ENCODE peak calls at places on chromosomes 7 and 10, in nine cellular contexts. D is WERI-Rb-1, V is GM12864, E is AG10803, T is HCT116, K is epithelial cell of esophagus, Y is SK-N-SH, I is endodermal cell, A is Panc1. P is an unnamed sample.

GRCh38 chr10:116561026-116561425 is 15.3 kb downstream of the PNLIP start:
- DNase-seq in T (no peak), I (no peak), D (no peak), A (no peak), E (no peak), Y (no peak), K (peak), V (no peak), P (no peak)

GRCh38 chr7:117993377-117994003 is 120.2 kb upstream of the CTTNBP2 start:
- DNase-seq in K (peak), D (peak), A (peak), T (peak), V (no peak), I (peak), Y (peak), E (no peak), P (peak)

GRCh38 chr7:44608916-44609648 is 2.7 kb downstream of the OGDH start:
- DNase-seq in D (no peak), A (no peak), K (peak), V (no peak), I (no peak), T (no peak), E (peak), Y (no peak), P (no peak)

GRCh38 chr7:21642422-21642821 is 99.6 kb downstream of the DNAH11 start:
- DNase-seq in Y (no peak), A (no peak), D (no peak), T (no peak), I (peak), K (no peak), V (no peak), E (no peak), P (no peak)

GRCh38 chr7:135385209-135385608 is 124.7 kb downstream of the CNOT4 start:
- DNase-seq in K (peak), V (no peak), E (peak), D (no peak), A (no peak), Y (no peak), T (no peak), I (no peak), P (peak)

GRCh38 chr10:23099816-23100215 is 4.4 kb downstream of the MSRB2 start:
- DNase-seq in K (peak), I (no peak), V (no peak), A (no peak), T (no peak), Y (no peak), D (no peak), E (no peak), P (no peak)

GRCh38 chr10:132737390-132738048 is 48.4 kb downstream of the NKX6-2 start:
- DNase-seq in A (no peak), V (no peak), T (no peak), D (no peak), K (no peak), E (no peak), I (no peak), Y (no peak), P (no peak)

GRCh38 chr7:121301441-121302213 is 27.2 kb upstream of the WNT16 start:
- DNase-seq in I (no peak), T (no peak), A (peak), Y (no peak), E (no peak), K (peak), D (no peak), V (no peak), P (no peak)

GRCh38 chr7:47581442-47581820 is 480 bp downstream of the TNS3 start:
- DNase-seq in E (no peak), D (no peak), T (no peak), A (no peak), K (no peak), Y (peak), V (no peak), I (peak), P (no peak)

GRCh38 chr7:156106107-156106426 is 293.8 kb upstream of the SHH start:
- DNase-seq in V (no peak), K (no peak), A (no peak), T (no peak), Y (no peak), E (no peak), I (no peak), D (no peak), P (no peak)

GRCh38 chr7:110448918-110449317 is 642.0 kb upstream of the LRRN3 start:
- DNase-seq in T (no peak), V (no peak), A (no peak), D (no peak), Y (no peak), I (no peak), E (no peak), K (no peak), P (no peak)

GRCh38 chr7:64890761-64891666 is 12.1 kb upstream of the ZNF273 start:
- DNase-seq in Y (no peak), I (peak), E (peak), T (no peak), A (no peak), D (no peak), K (peak), V (no peak), P (no peak)

GRCh38 chr7:129670636-129671035 is 59.1 kb downstream of the NRF1 start:
- DNase-seq in V (no peak), K (no peak), I (no peak), Y (no peak), A (no peak), T (no peak), E (peak), D (no peak), P (no peak)

GRCh38 chr10:42691361-42692120 is 53.2 kb upstream of the ZNF33B start:
- DNase-seq in I (no peak), A (no peak), V (no peak), D (no peak), T (no peak), Y (peak), E (no peak), K (no peak), P (no peak)

GRCh38 chr7:1564603-1565022 is 5.2 kb downstream of the PSMG3 start:
- DNase-seq in Y (no peak), D (no peak), T (no peak), V (no peak), A (no peak), E (peak), I (no peak), K (peak), P (no peak)

GRCh38 chr10:119734396-119735332 is 8.8 kb downstream of the INPP5F start:
- DNase-seq in K (peak), Y (no peak), E (peak), V (no peak), I (no peak), D (no peak), A (no peak), T (peak), P (no peak)

GRCh38 chr7:35776686-35777085 is 24.2 kb upstream of the SEPTIN7 start:
- DNase-seq in I (no peak), T (no peak), A (no peak), Y (no peak), K (no peak), D (no peak), E (no peak), V (no peak), P (no peak)

GRCh38 chr7:95630702-95631458 is 34.6 kb upstream of the PDK4 start:
- DNase-seq in I (no peak), K (no peak), T (no peak), Y (no peak), E (peak), A (no peak), V (no peak), D (no peak), P (peak)

GRCh38 chr7:30285067-30285530 is 702 bp downstream of the ZNRF2 start:
- DNase-seq in D (no peak), T (no peak), V (no peak), Y (peak), A (no peak), E (peak), K (peak), I (peak), P (no peak)

GRCh38 chr10:72274213-72274729 is 547 bp downstream of the DDIT4 start:
- DNase-seq in D (peak), E (no peak), A (no peak), Y (peak), V (no peak), K (no peak), I (no peak), T (no peak), P (no peak)

GRCh38 chr10:97796651-97797050 is 24.9 kb upstream of the SFRP5 start:
- DNase-seq in T (no peak), E (no peak), Y (no peak), K (no peak), I (no peak), D (no peak), A (no peak), V (no peak), P (no peak)

GRCh38 chr10:118042336-118042735 is 4.4 kb downstream of the RAB11FIP2 start:
- DNase-seq in K (no peak), V (no peak), A (no peak), E (peak), D (no peak), T (no peak), I (no peak), Y (peak), P (no peak)

GRCh38 chr7:107045195-107045960 is 873 bp downstream of the PRKAR2B start:
- DNase-seq in I (peak), V (no peak), K (no peak), T (no peak), Y (peak), D (no peak), A (no peak), E (no peak), P (no peak)

GRCh38 chr10:18221123-18221522 is 80.9 kb downstream of the CACNB2 start:
- DNase-seq in T (no peak), I (no peak), A (no peak), E (peak), D (no peak), Y (no peak), K (no peak), V (no peak), P (no peak)

GRCh38 chr10:129193148-129193547 is 273.9 kb upstream of the MGMT start:
- DNase-seq in T (no peak), A (no peak), V (no peak), I (no peak), Y (no peak), K (peak), E (no peak), D (no peak), P (no peak)

GRCh38 chr10:13296476-13296875 is 3.4 kb downstream of the PHYH start:
- DNase-seq in T (no peak), V (no peak), A (no peak), Y (no peak), E (no peak), K (no peak), D (no peak), I (no peak), P (no peak)

GRCh38 chr10:118547282-118547681 is 48.2 kb downstream of the PRLHR start:
- DNase-seq in D (no peak), Y (no peak), V (no peak), I (no peak), A (no peak), K (peak), T (no peak), E (no peak), P (no peak)

DNA sequence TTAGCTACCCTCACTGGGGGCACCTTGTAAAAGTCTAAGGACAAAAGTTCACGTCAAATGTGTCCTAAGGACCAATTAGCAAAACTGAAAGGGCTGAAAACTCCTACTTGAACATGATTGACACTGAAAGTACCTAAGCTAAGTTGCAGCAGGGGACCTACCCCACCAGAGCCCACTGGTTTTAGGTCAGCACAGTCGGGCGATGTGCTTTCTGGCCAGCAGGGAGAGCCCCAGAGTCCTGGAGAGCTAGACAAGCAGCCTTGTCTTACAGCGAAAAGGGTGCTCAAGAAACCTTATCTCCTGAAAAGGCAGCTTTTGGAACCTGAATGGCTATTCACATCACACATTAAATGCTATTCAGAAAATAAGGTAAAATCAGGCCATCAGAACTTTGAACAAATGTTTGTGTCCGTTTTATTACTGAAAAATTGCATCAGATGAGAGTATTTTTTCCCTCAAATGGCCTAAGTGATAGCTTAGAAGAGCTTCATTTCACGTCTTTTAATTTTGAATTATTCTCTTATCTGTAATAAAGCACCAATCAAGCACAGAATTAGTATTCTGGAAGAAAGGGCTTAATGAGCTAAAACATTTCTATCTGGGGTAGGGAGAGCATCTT is 52.2 kb upstream of the MKI67 start:
- DNase-seq in D (peak), T (peak), Y (peak), I (peak), A (no peak), V (no peak), K (peak), E (peak), P (peak)
- TF ChIP-seq CTCF in D (peak), T (peak), Y (peak), I (peak), A (peak), V (peak), K (peak), E (peak), P (peak)

GRCh38 chr10:15748137-15748536 is 28.4 kb upstream of the ITGA8 start:
- DNase-seq in D (no peak), A (no peak), V (no peak), K (no peak), E (peak), Y (no peak), I (no peak), T (no peak), P (no peak)
- H3K4me3 ChIP-seq in D (no peak), A (no peak), V (no peak), K (no peak), E (no peak), Y (no peak), I (no peak), T (no peak), P (no peak)

DNA sequence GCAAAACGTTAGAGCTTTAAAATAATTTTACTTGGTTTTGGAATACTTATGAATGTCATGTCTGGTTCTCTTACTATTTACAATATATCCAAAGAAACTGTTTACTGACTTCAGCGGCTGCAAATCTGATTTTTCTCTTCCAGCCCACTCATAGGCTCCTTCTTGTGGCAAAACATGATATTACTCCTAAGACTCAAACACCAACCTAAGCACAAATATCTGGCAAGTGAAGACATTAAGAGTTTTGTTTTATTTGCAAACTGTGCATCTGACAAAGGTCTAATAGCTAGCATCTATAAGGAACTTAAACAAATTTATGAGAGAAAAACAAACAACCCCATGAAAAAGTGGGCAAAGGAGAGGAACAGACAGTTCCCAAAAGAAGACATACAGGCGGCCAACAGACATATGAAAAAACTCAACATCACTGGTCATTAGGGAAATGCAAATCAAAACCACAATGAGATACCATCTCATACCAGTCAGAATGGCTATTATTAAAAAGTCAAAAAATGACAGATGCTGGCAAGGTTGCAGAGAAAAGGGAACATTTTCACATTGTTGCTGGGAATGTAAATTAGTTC is 20.3 kb upstream of the GJC3 start:
- DNase-seq in K (peak), T (no peak), E (peak), Y (no peak), I (no peak), A (no peak), V (no peak), D (no peak), P (peak)
- TF ChIP-seq CTCF in K (peak), T (peak), E (peak), Y (peak), I (peak), A (peak), V (peak), D (peak), P (peak)

GRCh38 chr10:125157473-125157865 is 2.9 kb downstream of the CTBP2 start:
- DNase-seq in A (no peak), K (no peak), I (no peak), E (peak), V (no peak), Y (no peak), D (no peak), T (no peak), P (no peak)
- H3K4me3 ChIP-seq in A (peak), K (peak), I (peak), E (peak), V (no peak), Y (peak), D (peak), T (peak), P (peak)

DNA sequence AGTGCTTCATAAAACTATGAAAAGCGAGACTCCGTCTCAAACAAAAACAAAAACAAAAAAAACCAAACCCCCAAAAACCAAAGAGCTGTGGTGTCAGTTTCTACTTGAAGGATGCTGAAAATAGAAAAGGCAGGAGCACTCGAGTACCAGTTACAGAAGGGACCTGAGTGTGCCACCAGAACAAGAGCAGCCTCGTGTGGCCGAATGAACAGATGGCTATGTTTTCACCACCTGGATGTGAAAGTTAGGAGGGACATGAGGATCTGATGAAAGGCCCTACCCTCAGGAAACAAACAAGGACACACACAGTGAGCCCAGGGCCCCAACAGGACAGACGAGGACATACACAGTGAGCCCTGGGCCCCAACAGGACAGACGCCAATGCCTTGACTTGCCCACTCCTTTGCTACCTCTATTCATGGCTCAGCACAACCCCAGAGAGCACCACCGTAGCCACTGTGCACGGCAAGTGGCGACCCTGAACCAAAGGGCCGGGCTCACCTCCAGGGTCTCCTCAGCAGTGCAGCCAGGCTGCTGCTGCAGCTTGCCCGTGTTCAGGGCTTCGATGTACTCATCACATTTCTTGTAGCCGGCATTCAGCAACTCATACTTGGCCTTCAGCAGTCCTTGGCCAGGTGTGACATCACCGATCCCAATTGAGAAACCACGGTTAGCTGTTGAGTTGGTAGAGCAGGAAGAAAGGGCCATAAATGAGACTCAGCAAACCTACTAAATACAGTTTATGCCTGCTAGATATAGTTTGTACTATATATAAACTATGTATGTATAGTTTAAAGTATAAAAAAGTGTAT is 24.9 kb downstream of the POLR3A start:
- DNase-seq in Y (no peak), K (no peak), T (no peak), E (no peak), V (no peak), D (peak), I (no peak), A (no peak), P (no peak)
- TF ChIP-seq CTCF in Y (no peak), K (peak), T (no peak), E (no peak), V (no peak), D (peak), I (no peak), A (no peak), P (no peak)

DNA sequence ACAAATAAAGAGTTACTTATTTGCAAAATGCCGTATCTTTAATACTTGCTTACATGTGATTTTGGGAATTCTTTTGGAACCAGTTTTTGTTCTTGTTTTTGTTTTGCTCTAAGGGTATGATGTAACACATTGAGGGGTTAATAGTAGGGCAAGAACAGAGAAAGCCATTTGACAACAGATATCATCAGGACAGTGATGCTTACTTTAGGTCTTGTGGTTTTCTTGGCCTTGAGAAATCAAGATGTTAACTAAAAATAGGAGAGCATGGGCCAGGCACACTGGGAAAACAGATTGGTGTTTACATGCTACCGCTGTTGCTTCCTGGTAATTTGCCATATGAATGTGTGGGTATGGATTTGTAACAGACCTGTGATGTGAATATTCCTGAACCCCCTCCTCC is 3.7 kb downstream of the SAMD8 start:
- DNase-seq in E (peak), Y (no peak), A (no peak), K (no peak), I (no peak), T (no peak), D (no peak), V (no peak), P (no peak)
- H3K4me3 ChIP-seq in E (no peak), Y (no peak), A (no peak), K (no peak), I (no peak), T (no peak), D (no peak), V (no peak), P (no peak)

DNA sequence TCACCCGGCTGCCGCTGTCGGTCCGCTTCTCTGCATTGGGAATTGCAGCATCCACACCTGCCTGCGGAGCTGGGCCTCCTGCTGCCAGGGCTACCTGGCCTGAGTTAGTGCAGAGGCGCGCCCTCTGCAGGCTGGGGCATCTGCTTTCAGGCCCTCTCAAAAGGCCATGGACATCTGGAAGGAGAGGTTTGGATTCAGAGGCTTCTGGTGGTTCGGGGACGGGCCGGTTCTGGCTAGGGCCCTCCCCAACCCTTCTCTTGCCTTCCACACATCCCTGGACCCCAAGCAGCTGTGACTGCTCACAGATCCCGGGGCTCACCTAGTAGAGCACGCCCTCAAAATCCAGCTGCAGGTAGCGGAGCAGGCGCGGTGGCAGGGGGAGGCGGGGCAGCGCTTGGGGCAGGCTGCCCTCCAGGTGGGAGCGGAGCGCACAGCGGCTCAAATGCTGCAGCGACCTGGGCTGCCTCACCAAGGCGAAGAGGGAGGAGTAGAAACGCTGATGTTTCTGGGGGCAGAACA is 8.4 kb upstream of the GBX1 start:
- DNase-seq in A (no peak), E (no peak), D (no peak), I (peak), Y (no peak), K (no peak), V (no peak), T (no peak), P (no peak)
- TF ChIP-seq CTCF in A (no peak), E (no peak), D (no peak), I (peak), Y (no peak), K (no peak), V (no peak), T (no peak), P (peak)

GRCh38 chr10:124096494-124096893 is 3.1 kb upstream of the CHST15 start:
- DNase-seq in K (no peak), Y (no peak), A (no peak), T (no peak), E (no peak), D (no peak), V (no peak), I (no peak), P (no peak)

GRCh38 chr10:124094419-124094785 is 1.0 kb upstream of the CHST15 start:
- DNase-seq in D (no peak), V (no peak), K (no peak), Y (no peak), T (no peak), E (no peak), I (no peak), A (no peak), P (no peak)

GRCh38 chr10:124093076-124093773 is at the start of gene CHST15:
- DNase-seq in E (peak), V (no peak), A (peak), I (peak), T (peak), Y (peak), D (no peak), K (peak), P (no peak)

GRCh38 chr10:124092270-124093075 is 925 bp downstream of the CHST15 start:
- DNase-seq in V (no peak), K (peak), Y (peak), E (no peak), D (peak), A (no peak), T (no peak), I (peak), P (no peak)

GRCh38 chr10:124095096-124095495 is 1.7 kb upstream of the CHST15 start:
- DNase-seq in A (no peak), D (no peak), K (no peak), V (no peak), I (no peak), E (no peak), T (no peak), Y (no peak), P (no peak)
- H3K4me3 ChIP-seq in A (peak), D (no peak), K (no peak), V (no peak), I (no peak), E (no peak), T (no peak), Y (no peak), P (no peak)

P was measured in LNCaP clone FGC.